ENCODE peak calls at places on chromosomes 3 and 15, in ten cellular contexts. Y is HFF-Myc, I is ACHN, Z is NCI-H510A, D is Caki2, R is EL, X is SJSA1, N is A673, K is GM20000, U is NT2/D1. M is an unnamed sample.

GRCh38 chr15:37134699-37135131 is 34.4 kb upstream of the MEIS2 start:
- DNase-seq in Y (no peak), I (peak), Z (no peak), D (no peak), R (peak), X (no peak), N (peak), K (no peak), U (no peak), M (no peak)

GRCh38 chr3:73490453-73491311 is 134.1 kb downstream of the PDZRN3 start:
- DNase-seq in Y (no peak), I (no peak), Z (no peak), D (peak), R (peak), X (no peak), N (no peak), K (no peak), U (peak), M (no peak)

GRCh38 chr3:179713643-179714090 is 60.8 kb downstream of the USP13 start:
- DNase-seq in Y (no peak), I (no peak), Z (no peak), D (peak), R (peak), X (peak), N (no peak), K (no peak), U (no peak), M (no peak)

GRCh38 chr3:171553085-171553484 is 92.9 kb upstream of the TNIK start:
- DNase-seq in Y (no peak), I (no peak), Z (no peak), D (no peak), R (no peak), X (no peak), N (no peak), K (no peak), U (no peak), M (no peak)

GRCh38 chr3:172161390-172161789 is 122.0 kb downstream of the FNDC3B start:
- DNase-seq in Y (no peak), I (no peak), Z (no peak), D (no peak), R (no peak), X (no peak), N (no peak), K (no peak), U (no peak), M (no peak)

GRCh38 chr15:32941823-32942222 is 224.0 kb downstream of the GREM1 start:
- DNase-seq in Y (no peak), I (no peak), Z (no peak), D (no peak), R (no peak), X (no peak), N (no peak), K (no peak), U (no peak), M (no peak)

GRCh38 chr15:76972420-76973361 is 22.2 kb upstream of the PSTPIP1 start:
- DNase-seq in Y (no peak), I (no peak), Z (no peak), D (no peak), R (no peak), X (no peak), N (no peak), K (no peak), U (no peak), M (no peak)

GRCh38 chr3:9820944-9821343 is 10.9 kb downstream of the TTLL3 start:
- DNase-seq in Y (no peak), I (peak), Z (no peak), D (no peak), R (no peak), X (no peak), N (peak), K (no peak), U (peak), M (no peak)

GRCh38 chr15:33066584-33066983 is 127.9 kb downstream of the FMN1 start:
- DNase-seq in Y (no peak), I (no peak), Z (no peak), D (no peak), R (no peak), X (no peak), N (no peak), K (no peak), U (no peak), M (no peak)

GRCh38 chr15:71800835-71801745 is 9.3 kb upstream of the NR2E3 start:
- DNase-seq in Y (peak), I (peak), Z (no peak), D (peak), R (peak), X (no peak), N (peak), K (peak), U (peak), M (peak)

M was measured in SK-N-MC.